ENCODE peak calls at places on chromosomes 4 and X, in seven cellular contexts. N is K562, D is GM12892, V is H1, L is SK-N-SH, T is GM12878, W is HepG2. X is an unnamed sample.

GRCh38 chr4:129822708-129823504 is 727.0 kb downstream of the C4orf33 start:
- DNase-seq in N (no peak), D (no peak), V (no peak), L (no peak), T (no peak), W (no peak), X (no peak)

GRCh38 chr4:186144180-186144579 is 39.7 kb downstream of the FAM149A start:
- DNase-seq in N (no peak), D (no peak), V (peak), L (peak), T (no peak), W (no peak), X (no peak)

GRCh38 chrX:5681159-5681558 is 547.5 kb downstream of the NLGN4X start:
- DNase-seq in N (no peak), D (no peak), V (no peak), L (peak), T (no peak), W (no peak), X (no peak)

GRCh38 chr4:26583538-26583864 is 383 bp upstream of the TBC1D19 start:
- DNase-seq in N (no peak), D (peak), V (no peak), L (no peak), T (no peak), W (no peak), X (no peak)

GRCh38 chrX:151515233-151515632 is 48.2 kb upstream of the PASD1 start:
- DNase-seq in N (peak), D (no peak), V (no peak), L (peak), T (no peak), W (no peak), X (no peak)

GRCh38 chr4:78058591-78059523 is 1.7 kb downstream of the FRAS1 start:
- DNase-seq in N (no peak), D (no peak), V (peak), L (peak), T (no peak), W (peak), X (no peak)

GRCh38 chr4:86816463-86817107 is 32.6 kb downstream of the SLC10A6 start:
- DNase-seq in N (no peak), D (no peak), V (no peak), L (peak), T (no peak), W (no peak), X (no peak)

GRCh38 chr4:86895692-86896488 is 3.7 kb upstream of the C4orf36 start:
- DNase-seq in N (peak), D (no peak), V (no peak), L (peak), T (no peak), W (peak), X (peak)

GRCh38 chr4:2073808-2074481 is 14.8 kb downstream of the NAT8L start:
- DNase-seq in N (no peak), D (no peak), V (no peak), L (peak), T (no peak), W (no peak), X (no peak)
- TF ChIP-seq TAF1 in N (no peak), D (no peak), V (no peak), L (no peak), T (no peak), W (no peak), X (no peak)

GRCh38 chr4:176437756-176438155 is 118.0 kb downstream of the SPCS3 start:
- DNase-seq in N (no peak), D (no peak), V (no peak), L (no peak), T (no peak), W (no peak), X (no peak)

GRCh38 chr4:176436500-176436973 is 116.8 kb downstream of the SPCS3 start:
- DNase-seq in N (no peak), D (no peak), V (no peak), L (no peak), T (no peak), W (no peak), X (no peak)

GRCh38 chr4:176433983-176434382 is 114.2 kb downstream of the SPCS3 start:
- DNase-seq in N (no peak), D (no peak), V (no peak), L (no peak), T (no peak), W (no peak), X (no peak)

GRCh38 chr4:176438401-176438800 is 118.6 kb downstream of the SPCS3 start:
- DNase-seq in N (no peak), D (no peak), V (no peak), L (no peak), T (no peak), W (no peak), X (no peak)

GRCh38 chr4:176435891-176436499 is 116.2 kb downstream of the SPCS3 start:
- DNase-seq in N (no peak), D (no peak), V (no peak), L (no peak), T (no peak), W (no peak), X (no peak)
- TF ChIP-seq TAF1 in N (no peak), D (no peak), V (no peak), L (no peak), T (no peak), W (no peak), X (no peak)

GRCh38 chrX:9668537-9668936 is 97.1 kb downstream of the GPR143 start:
- DNase-seq in N (no peak), D (no peak), V (no peak), L (no peak), T (no peak), W (no peak), X (no peak)
- TF ChIP-seq TAF1 in N (no peak), D (no peak), V (no peak), L (no peak), T (no peak), W (no peak), X (no peak)

GRCh38 chrX:129939986-129940385 is 34.0 kb downstream of the UTP14A start:
- DNase-seq in N (no peak), D (no peak), V (no peak), L (no peak), T (no peak), W (no peak), X (no peak)
- TF ChIP-seq TAF1 in N (no peak), D (no peak), V (no peak), L (no peak), T (no peak), W (no peak), X (no peak)

GRCh38 chr4:123554263-123554662 is 157.7 kb downstream of the SPRY1 start:
- DNase-seq in N (no peak), D (no peak), V (no peak), L (no peak), T (no peak), W (no peak), X (no peak)

GRCh38 chr4:123553279-123553678 is 156.7 kb downstream of the SPRY1 start:
- DNase-seq in N (no peak), D (no peak), V (no peak), L (no peak), T (no peak), W (no peak), X (no peak)

GRCh38 chr4:123555500-123556273 is 159.1 kb downstream of the SPRY1 start:
- DNase-seq in N (no peak), D (no peak), V (no peak), L (no peak), T (no peak), W (peak), X (no peak)

GRCh38 chr4:123554819-123555499 is 158.4 kb downstream of the SPRY1 start:
- DNase-seq in N (no peak), D (no peak), V (no peak), L (no peak), T (no peak), W (no peak), X (no peak)

GRCh38 chr4:123553733-123554132 is 157.1 kb downstream of the SPRY1 start:
- DNase-seq in N (no peak), D (no peak), V (no peak), L (no peak), T (no peak), W (peak), X (no peak)
- TF ChIP-seq TAF1 in N (no peak), D (no peak), V (no peak), L (no peak), T (no peak), W (no peak), X (no peak)

GRCh38 chrX:11528623-11529022 is 137.1 kb downstream of the ARHGAP6 start:
- DNase-seq in N (no peak), D (no peak), V (no peak), L (no peak), T (no peak), W (no peak), X (no peak)

GRCh38 chrX:11531226-11531625 is 134.5 kb downstream of the ARHGAP6 start:
- DNase-seq in N (peak), D (no peak), V (no peak), L (no peak), T (no peak), W (no peak), X (no peak)

GRCh38 chrX:11533211-11533651 is 132.5 kb downstream of the ARHGAP6 start:
- DNase-seq in N (peak), D (no peak), V (no peak), L (peak), T (peak), W (peak), X (peak)

GRCh38 chrX:11532291-11533075 is 133.2 kb downstream of the ARHGAP6 start:
- DNase-seq in N (peak), D (no peak), V (no peak), L (no peak), T (no peak), W (no peak), X (no peak)

GRCh38 chrX:11530621-11531020 is 135.1 kb downstream of the ARHGAP6 start:
- DNase-seq in N (no peak), D (no peak), V (no peak), L (no peak), T (no peak), W (no peak), X (no peak)
- TF ChIP-seq TAF1 in N (no peak), D (no peak), V (no peak), L (no peak), T (no peak), W (no peak), X (no peak)

X was measured in GM12891.